ENCODE peak calls at places on chromosomes 12 and 14, in five cellular contexts. O is cardiac muscle cell, T is tibial nerve, J is A549, N is H1. Y is an unnamed sample.

GRCh38 chr14:22412936-22413411 is 176.1 kb downstream of the DAD1 start:
- DNase-seq in O (peak; percentile 28), T (no peak), J (no peak), N (no peak), Y (no peak)

GRCh38 chr14:92724516-92725340 is 23.7 kb downstream of the LGMN start:
- DNase-seq in O (peak; percentile 32), T (no peak), J (peak; percentile 53), N (no peak), Y (no peak)

GRCh38 chr12:85179680-85180300 is 100.2 kb upstream of the ALX1 start:
- DNase-seq in O (peak; percentile 49), T (no peak), J (peak; percentile 25), N (no peak), Y (no peak)

GRCh38 chr12:89085421-89085820 is 266.9 kb downstream of the DUSP6 start:
- DNase-seq in O (peak; percentile 46), T (no peak), J (no peak), N (no peak), Y (no peak)

GRCh38 chr12:49965836-49966235 is 4.2 kb downstream of the AQP5 start:
- DNase-seq in O (no peak), T (no peak), J (no peak), N (no peak), Y (no peak)

GRCh38 chr14:103908580-103908979 is 19.7 kb upstream of the TDRD9 start:
- DNase-seq in O (no peak), T (no peak), J (no peak), N (no peak), Y (no peak)

GRCh38 chr12:34327671-34328070 is 305.4 kb downstream of the ALG10 start:
- DNase-seq in O (no peak), T (no peak), J (no peak), N (no peak), Y (no peak)

GRCh38 chr12:30847259-30847658 is 79.3 kb upstream of the TSPAN11 start:
- DNase-seq in O (peak; percentile 82), T (peak; percentile 39), J (peak; percentile 81), N (no peak), Y (no peak)

GRCh38 chr14:34362625-34363251 is 99.3 kb downstream of the SPTSSA start:
- DNase-seq in O (no peak), T (no peak), J (no peak), N (no peak), Y (no peak)

GRCh38 chr14:95196268-95196667 is 38.9 kb upstream of the DICER1 start:
- DNase-seq in O (no peak), T (no peak), J (peak; percentile 27), N (no peak), Y (no peak)

GRCh38 chr12:63036216-63036973 is 101.4 kb upstream of the PPM1H start:
- DNase-seq in O (no peak), T (no peak), J (no peak), N (no peak), Y (no peak)

GRCh38 chr12:113296557-113297213 is 38.2 kb downstream of the SLC8B1 start:
- DNase-seq in O (no peak), T (no peak), J (no peak), N (no peak), Y (no peak)

GRCh38 chr12:65171870-65172269 is 2.5 kb downstream of the LEMD3 start:
- DNase-seq in O (peak; percentile 3), T (no peak), J (no peak), N (no peak), Y (no peak)

GRCh38 chr12:64675795-64676194 is 65.5 kb downstream of the RASSF3 start:
- DNase-seq in O (peak; percentile 47), T (no peak), J (peak; percentile 78), N (no peak), Y (no peak)

GRCh38 chr12:27497446-27497845 is 26.6 kb upstream of the PPFIBP1 start:
- DNase-seq in O (no peak), T (no peak), J (no peak), N (no peak), Y (no peak)

GRCh38 chr14:92939699-92940098 is 16.7 kb downstream of the CHGA start:
- DNase-seq in O (no peak), T (no peak), J (no peak), N (no peak), Y (no peak)

GRCh38 chr14:91258021-91258618 is 13.6 kb upstream of the GPR68 start:
- DNase-seq in O (peak; percentile 54), T (no peak), J (peak; percentile 20), N (no peak), Y (no peak)

GRCh38 chr12:131901431-131902331 is 7.3 kb downstream of the ULK1 start:
- DNase-seq in O (no peak), T (no peak), J (peak; percentile 21), N (no peak), Y (no peak)

GRCh38 chr12:46267618-46268348 is 1.1 kb downstream of the SLC38A1 start:
- DNase-seq in O (peak; percentile 28), T (peak; percentile 8), J (peak; percentile 34), N (peak; percentile 52), Y (peak; percentile 65)

GRCh38 chr12:22935090-22935489 is 310.1 kb downstream of the ETNK1 start:
- DNase-seq in O (no peak), T (no peak), J (no peak), N (no peak), Y (no peak)

GRCh38 chr14:68704736-68705720 is 87.8 kb downstream of the ZFP36L1 start:
- DNase-seq in O (peak; percentile 42), T (no peak), J (no peak), N (no peak), Y (peak; percentile 42)

GRCh38 chr14:69822456-69822855 is 25.4 kb upstream of the SLC10A1 start:
- DNase-seq in O (no peak), T (no peak), J (no peak), N (no peak), Y (no peak)

GRCh38 chr14:69828879-69829278 is 31.8 kb upstream of the SLC10A1 start:
- DNase-seq in O (no peak), T (no peak), J (no peak), N (no peak), Y (no peak)

GRCh38 chr14:69828372-69828771 is 31.3 kb upstream of the SLC10A1 start:
- DNase-seq in O (no peak), T (no peak), J (no peak), N (no peak), Y (no peak)

DNA sequence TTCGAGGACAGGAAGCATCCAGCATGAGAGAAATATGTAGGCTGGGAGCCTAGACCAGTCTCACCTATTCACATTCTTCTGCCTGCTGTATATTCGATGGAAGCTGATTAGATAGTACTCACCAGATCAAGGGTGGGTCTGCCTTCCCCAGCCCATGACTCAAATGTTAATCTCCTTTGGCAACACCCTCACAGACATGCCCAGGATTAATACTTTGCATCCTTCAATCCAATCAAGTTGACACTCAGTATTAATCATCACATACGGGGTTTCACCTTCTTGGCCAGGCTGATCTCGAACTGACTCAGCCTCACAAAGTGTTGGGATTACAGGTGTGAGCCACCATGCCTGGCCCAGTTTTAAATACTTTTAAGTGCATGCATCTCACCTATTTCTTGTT is 30.5 kb upstream of the SLC10A1 start:
- DNase-seq in O (no peak), T (no peak), J (no peak), N (no peak), Y (no peak)
- H3K27ac ChIP-seq in O (no peak overlapping the region), T (no peak overlapping the region), J (no peak overlapping the region), N (no peak overlapping the region), Y (no peak overlapping the region)

GRCh38 chr14:81268016-81268416 is 47.3 kb upstream of the GTF2A1 start:
- DNase-seq in O (no peak), T (no peak), J (peak; percentile 31), N (no peak), Y (no peak)
- TF ChIP-seq CTCF in O (no peak), T (no peak), J (no peak), N (no peak), Y (no peak)

GRCh38 chr12:108850854-108851573 is 6.4 kb downstream of the SSH1 start:
- DNase-seq in O (peak; percentile 90), T (no peak), J (peak; percentile 89), N (no peak), Y (no peak)

GRCh38 chr12:108854453-108855283 is 2.7 kb downstream of the SSH1 start:
- DNase-seq in O (peak; percentile 94), T (peak; percentile 64), J (peak; percentile 96), N (no peak), Y (no peak)

GRCh38 chr12:108854055-108854452 is 3.3 kb downstream of the SSH1 start:
- DNase-seq in O (peak; percentile 92), T (peak; percentile 78), J (peak; percentile 82), N (no peak), Y (no peak)

GRCh38 chr12:108853426-108853825 is 4.0 kb downstream of the SSH1 start:
- DNase-seq in O (no peak), T (no peak), J (no peak), N (no peak), Y (no peak)

DNA sequence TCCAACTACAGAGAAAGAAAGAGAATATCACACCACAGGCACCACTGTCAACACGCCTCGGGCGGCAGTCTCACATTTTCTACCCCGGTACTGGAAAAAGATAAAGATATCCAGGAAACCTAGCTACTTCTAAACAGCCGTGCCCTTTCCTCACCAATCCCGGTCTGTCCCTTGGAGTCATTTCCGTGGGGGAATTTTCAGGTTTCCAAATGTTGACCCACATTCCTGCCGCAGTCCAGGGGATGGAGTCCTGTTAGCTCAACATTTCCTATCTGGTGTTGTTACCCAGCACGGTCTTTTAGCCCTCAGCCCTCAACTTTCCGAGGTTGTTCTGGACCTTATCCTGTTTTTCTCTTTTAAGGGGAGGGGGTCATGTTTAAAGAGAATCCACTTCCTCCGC is 4.7 kb downstream of the SSH1 start:
- DNase-seq in O (peak; percentile 79), T (no peak), J (peak; percentile 66), N (no peak), Y (no peak)
- H3K4me3 ChIP-seq in O (no peak overlapping the region), T (no peak overlapping the region), J (peak overlapping the region; percentile 17), N (no peak overlapping the region), Y (no peak overlapping the region)

DNA sequence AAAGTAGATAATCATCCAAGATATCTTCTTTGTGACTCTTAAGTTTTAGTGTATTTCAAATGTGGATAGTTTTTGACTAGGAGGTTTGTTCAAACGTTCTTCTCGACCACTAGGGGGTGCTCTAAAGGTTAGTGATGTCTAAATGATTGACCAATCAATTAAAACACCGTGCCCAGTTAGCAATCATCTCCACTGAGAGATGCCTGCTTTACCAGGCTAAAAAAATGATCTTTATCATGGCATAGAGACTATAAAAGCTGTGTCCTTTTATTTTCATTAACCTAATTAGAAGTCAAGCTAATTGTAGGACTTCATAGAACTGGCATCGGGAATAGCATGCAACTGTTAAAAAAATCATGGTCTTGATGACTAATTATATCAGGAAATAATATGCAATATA is 153.9 kb downstream of the PRKCH start:
- DNase-seq in O (peak; percentile 92), T (no peak), J (peak; percentile 80), N (no peak), Y (no peak)
- H3K27ac ChIP-seq in O (no peak overlapping the region), T (peak overlapping the region; percentile 86), J (peak overlapping the region; percentile 96), N (no peak overlapping the region), Y (peak overlapping the region; percentile 61)

GRCh38 chr12:128970110-128970509 is 116.8 kb downstream of the GLT1D1 start:
- DNase-seq in O (no peak), T (no peak), J (no peak), N (no peak), Y (no peak)

GRCh38 chr12:128968668-128969067 is 115.4 kb downstream of the GLT1D1 start:
- DNase-seq in O (no peak), T (no peak), J (no peak), N (no peak), Y (no peak)

GRCh38 chr12:128971802-128972201 is 118.5 kb downstream of the GLT1D1 start:
- DNase-seq in O (no peak), T (no peak), J (no peak), N (no peak), Y (no peak)

GRCh38 chr12:128970941-128971340 is 117.7 kb downstream of the GLT1D1 start:
- DNase-seq in O (no peak), T (no peak), J (no peak), N (no peak), Y (no peak)

GRCh38 chr12:128969480-128970055 is 116.3 kb downstream of the GLT1D1 start:
- DNase-seq in O (no peak), T (no peak), J (peak; percentile 47), N (peak; percentile 82), Y (no peak)
- TF ChIP-seq CTCF in O (no peak), T (no peak), J (peak; percentile 21), N (peak; percentile 89), Y (no peak)